ENCODE peak calls at places on chromosome 7, in seven cellular contexts. X, R, Y, G, F, B and V are unnamed samples.
A peak's percentile ranks its signal among the peaks of the same experiment; 100 is the strongest.

GRCh38 chr7:95126053-95126709 is 198.2 kb downstream of the PON1 start:
- DNase-seq in G (no peak), R (no peak), B (no peak), F (peak; percentile 30), X (no peak), Y (no peak), V (no peak)

GRCh38 chr7:15620491-15621185 is 58.8 kb upstream of the AGMO start:
- DNase-seq in G (no peak), Y (no peak), F (no peak), B (no peak), X (no peak), R (no peak), V (no peak)

GRCh38 chr7:128869138-128869943 is 6.7 kb downstream of the ATP6V1F start:
- DNase-seq in R (no peak), G (peak; percentile 38), F (no peak), Y (peak; percentile 42), X (peak; percentile 55), B (peak; percentile 19), V (no peak)

GRCh38 chr7:37408241-37408884 is 40.3 kb downstream of the ELMO1 start:
- DNase-seq in X (no peak), R (no peak), B (no peak), G (no peak), Y (no peak), F (no peak), V (no peak)

GRCh38 chr7:45212606-45213005 is 55.0 kb downstream of the RAMP3 start:
- DNase-seq in R (no peak), Y (no peak), G (no peak), F (no peak), X (no peak), B (no peak), V (no peak)

GRCh38 chr7:129169705-129170319 is 18.6 kb upstream of the SMO start:
- DNase-seq in Y (no peak), F (no peak), X (no peak), B (no peak), R (no peak), G (no peak), V (no peak)

GRCh38 chr7:103640031-103640779 is 194.2 kb upstream of the SLC26A5 start:
- DNase-seq in X (no peak), Y (no peak), G (no peak), F (no peak), R (peak; percentile 49), B (peak; percentile 79), V (no peak)

GRCh38 chr7:66359656-66360211 is 154.6 kb downstream of the TPST1 start:
- DNase-seq in R (no peak), X (no peak), B (no peak), F (no peak), Y (no peak), G (no peak), V (no peak)

GRCh38 chr7:99392659-99393362 is 15.6 kb downstream of the PDAP1 start:
- DNase-seq in Y (peak; percentile 82), X (peak; percentile 86), F (no peak), B (peak; percentile 45), G (no peak), R (no peak), V (no peak)

GRCh38 chr7:99834382-99834781 is 6.6 kb downstream of the CYP3A43 start:
- DNase-seq in Y (no peak), F (no peak), R (no peak), B (no peak), X (no peak), G (no peak), V (no peak)

GRCh38 chr7:142925413-142925812 is 8.1 kb downstream of the TRPV5 start:
- DNase-seq in F (no peak), Y (no peak), R (no peak), B (no peak), G (no peak), X (no peak), V (no peak)

GRCh38 chr7:122983261-122983660 is 12.2 kb downstream of the TAS2R16 start:
- DNase-seq in G (no peak), X (no peak), Y (no peak), B (no peak), F (no peak), R (no peak), V (no peak)

GRCh38 chr7:27933691-27934565 is 194.0 kb downstream of the TAX1BP1 start:
- DNase-seq in X (no peak), Y (no peak), G (no peak), R (no peak), F (no peak), B (peak; percentile 36), V (no peak)

GRCh38 chr7:24701232-24701898 is 55.9 kb downstream of the GSDME start:
- DNase-seq in Y (no peak), F (no peak), R (peak; percentile 90), G (no peak), B (peak; percentile 94), X (no peak), V (peak; percentile 56)

GRCh38 chr7:100483101-100483727 is 513 bp upstream of the NYAP1 start:
- DNase-seq in G (no peak), B (no peak), X (peak; percentile 68), F (peak; percentile 41), R (peak; percentile 14), Y (peak; percentile 74), V (no peak)

GRCh38 chr7:19489162-19489820 is 219.5 kb downstream of the POLR1F start:
- DNase-seq in B (no peak), R (no peak), F (no peak), X (no peak), Y (no peak), G (no peak), V (no peak)

GRCh38 chr7:36045275-36045674 is 107.8 kb upstream of the EEPD1 start:
- DNase-seq in Y (no peak), G (no peak), F (no peak), B (no peak), R (no peak), X (no peak), V (no peak)

GRCh38 chr7:24653316-24654085 is 80.2 kb downstream of the PALS2 start:
- DNase-seq in R (no peak), F (no peak), B (peak; percentile 2), Y (no peak), X (no peak), G (no peak), V (no peak)

GRCh38 chr7:113622796-113623195 is 296.0 kb downstream of the PPP1R3A start:
- DNase-seq in F (no peak), Y (no peak), X (no peak), R (no peak), B (no peak), G (no peak), V (no peak)

GRCh38 chr7:106060394-106060920 is 51.7 kb downstream of the SYPL1 start:
- DNase-seq in X (no peak), F (no peak), Y (no peak), R (no peak), G (no peak), B (no peak), V (no peak)

GRCh38 chr7:105006367-105007139 is 7.5 kb upstream of the KMT2E start:
- DNase-seq in B (no peak), F (no peak), R (no peak), X (no peak), G (no peak), Y (no peak), V (no peak)

DNA sequence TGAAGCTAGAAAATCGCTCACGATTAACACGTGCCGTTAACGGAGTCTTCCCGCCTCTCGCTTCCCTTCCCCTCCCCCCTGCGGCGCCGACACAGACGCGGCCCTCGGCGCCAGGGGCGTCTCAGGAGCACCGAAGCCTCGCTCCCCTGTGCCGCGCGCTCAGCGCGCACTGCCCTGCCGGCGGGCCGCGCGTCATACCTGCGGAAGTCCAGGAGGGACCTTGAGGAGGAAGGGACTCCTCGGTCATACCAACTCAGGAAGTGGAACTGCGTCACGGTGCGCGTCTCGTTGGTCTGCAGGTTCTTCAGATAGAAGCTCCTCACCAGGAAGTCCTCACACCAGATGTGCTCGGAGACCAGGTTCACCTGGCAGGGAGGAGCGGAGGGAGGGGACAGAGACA is 239.6 kb downstream of the DNAJB6 start:
- DNase-seq in G (no peak), X (no peak), F (no peak), R (no peak), Y (no peak), B (no peak), V (no peak)
- H3K4me3 ChIP-seq in G (no peak overlapping the region), X (no peak overlapping the region), F (no peak overlapping the region), R (no peak overlapping the region), Y (peak overlapping the region; percentile 34), B (no peak overlapping the region), V (no peak overlapping the region)

DNA sequence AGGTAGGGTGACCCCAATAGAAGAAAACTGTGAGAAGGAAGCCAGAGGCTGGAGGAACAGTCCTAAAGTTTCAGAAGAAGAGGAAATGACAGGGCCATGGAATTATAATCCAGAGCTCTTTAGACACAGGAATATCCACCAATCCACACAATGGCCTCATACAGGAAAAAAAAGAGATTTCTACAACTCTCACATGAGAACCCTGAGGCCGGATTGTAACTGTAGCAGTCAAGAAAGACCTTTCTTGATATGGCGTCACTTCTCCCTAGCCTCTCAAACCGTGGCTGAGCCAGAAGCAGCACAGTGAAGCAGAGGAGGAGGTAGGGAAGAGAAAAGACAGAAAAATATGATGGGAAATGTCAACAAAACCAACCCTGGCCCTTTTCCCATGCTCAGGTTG is 76.9 kb downstream of the RAPGEF5 start:
- DNase-seq in B (no peak), Y (no peak), G (no peak), R (no peak), X (no peak), F (no peak), V (no peak)
- H3K27me3 ChIP-seq in B (no peaks in the 10 kb centered on the region), Y (no peaks in the 10 kb centered on the region), G (peaks cover 2% of the 10 kb centered on the region), R (no peaks in the 10 kb centered on the region), X (no peaks in the 10 kb centered on the region), F (no peaks in the 10 kb centered on the region), V (no peaks in the 10 kb centered on the region)

DNA sequence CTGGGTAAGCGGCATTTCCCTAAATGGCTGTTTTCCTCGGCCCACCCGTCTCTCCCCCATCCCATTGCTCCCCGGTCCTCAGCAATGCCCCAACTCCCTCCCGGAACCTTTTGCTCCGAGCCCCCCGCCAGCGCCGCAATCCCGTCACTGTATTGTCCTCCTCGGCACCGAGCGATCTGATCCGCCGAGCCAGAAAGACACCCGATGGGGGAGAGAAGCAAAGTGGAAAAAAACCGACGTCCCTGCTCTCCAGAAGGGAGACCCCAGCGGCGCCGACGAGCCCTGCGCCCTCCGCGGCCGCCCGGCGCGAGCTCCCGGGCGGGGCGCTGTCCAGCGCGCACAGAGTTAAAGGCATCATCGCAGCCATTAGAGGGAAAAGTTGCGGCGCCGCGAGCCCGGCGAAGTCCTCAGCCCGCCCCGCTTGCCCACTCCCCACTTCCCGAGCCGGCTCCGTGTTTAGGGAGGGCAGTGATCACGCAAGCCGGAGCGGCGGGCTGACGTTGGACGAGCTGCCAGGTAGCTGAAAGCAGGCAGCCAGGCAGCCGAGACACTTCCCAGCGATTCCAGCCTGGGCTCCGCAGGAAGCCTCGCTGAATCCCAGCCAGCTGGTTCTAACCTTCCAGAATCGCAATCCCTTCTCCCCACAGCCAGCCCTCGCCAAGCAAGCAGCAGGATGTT is at the start of gene VSTM2A:
- DNase-seq in Y (no peak), R (no peak), F (no peak), B (no peak), X (no peak), G (no peak), V (no peak)
- H3K4me3 ChIP-seq in Y (peak within 1 kb of the TSS; percentile 58), R (no peak within 1 kb of the TSS), F (peak within 1 kb of the TSS; percentile 12), B (no peak within 1 kb of the TSS), X (no peak within 1 kb of the TSS), G (no peak within 1 kb of the TSS), V (no peak within 1 kb of the TSS)

DNA sequence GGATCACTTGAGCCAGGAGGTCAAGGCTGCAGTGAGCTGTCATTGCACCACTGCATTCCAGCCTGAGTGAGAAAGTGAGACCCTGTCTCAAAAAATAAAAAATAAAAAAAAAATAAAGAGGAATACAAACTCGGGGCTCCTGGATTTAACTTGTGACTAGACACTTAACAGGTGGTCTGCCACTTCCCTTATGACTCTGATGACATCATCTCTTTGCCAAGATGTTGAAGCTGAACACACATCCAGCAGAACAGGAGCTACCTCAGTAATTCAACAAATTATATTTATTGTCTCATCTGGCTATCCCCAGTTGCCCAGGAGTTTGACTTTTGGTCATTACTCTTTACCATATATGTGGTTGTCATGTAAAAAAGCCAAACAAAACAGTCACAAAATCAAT is 35.3 kb downstream of the NEUROD6 start:
- DNase-seq in B (no peak), G (no peak), F (no peak), R (no peak), X (no peak), Y (no peak), V (no peak)
- H3K27me3 ChIP-seq in B (no peaks in the 10 kb centered on the region), G (peaks cover 8% of the 10 kb centered on the region), F (no peaks in the 10 kb centered on the region), R (no peaks in the 10 kb centered on the region), X (no peaks in the 10 kb centered on the region), Y (peaks cover 51% of the 10 kb centered on the region), V (no peaks in the 10 kb centered on the region)